ENCODE peak calls at places on chromosomes 3 and 15, in six cellular contexts. B is Karpas-422, L is cardiac muscle cell, J is IMR-90, Y is fibroblast of lung, R is A549. I is an unnamed sample. For H3K4me1, the result is how much of the 10 kb centered on the place peaks cover.

GRCh38 chr3:4139462-4140140 is 163.6 kb upstream of the SETMAR start:
- DNase-seq in B (no peak), L (no peak), J (no peak), Y (no peak), R (no peak), I (no peak)

GRCh38 chr15:68272797-68273271 is 4.7 kb upstream of the FEM1B start:
- DNase-seq in B (no peak), L (peak), J (peak), Y (peak), R (no peak), I (no peak)

GRCh38 chr3:48004694-48005093 is 11.5 kb downstream of the MAP4 start:
- DNase-seq in B (no peak), L (no peak), J (no peak), Y (no peak), R (no peak), I (no peak)

GRCh38 chr15:39205506-39206371 is 375.1 kb upstream of the THBS1 start:
- DNase-seq in B (no peak), L (no peak), J (no peak), Y (no peak), R (no peak), I (no peak)

GRCh38 chr3:44252332-44252731 is 10.6 kb downstream of the TOPAZ1 start:
- DNase-seq in B (no peak), L (peak), J (no peak), Y (no peak), R (no peak), I (no peak)

GRCh38 chr3:194485876-194486539 is 794 bp downstream of the ATP13A3 start:
- DNase-seq in B (peak), L (peak), J (peak), Y (peak), R (no peak), I (peak)

GRCh38 chr15:90674476-90674875 is 42.7 kb upstream of the BLM start:
- DNase-seq in B (no peak), L (no peak), J (peak), Y (peak), R (no peak), I (no peak)

GRCh38 chr3:69541823-69542264 is 156.0 kb upstream of the FRMD4B start:
- DNase-seq in B (no peak), L (peak), J (no peak), Y (no peak), R (no peak), I (no peak)

GRCh38 chr15:95169701-95170459 is 938.5 kb downstream of the MCTP2 start:
- DNase-seq in B (no peak), L (no peak), J (peak), Y (no peak), R (no peak), I (no peak)

GRCh38 chr3:176855901-176856486 is 341.3 kb downstream of the TBL1XR1 start:
- DNase-seq in B (no peak), L (no peak), J (no peak), Y (no peak), R (no peak), I (no peak)

GRCh38 chr15:91844928-91845327 is 8.6 kb upstream of the SLCO3A1 start:
- DNase-seq in B (no peak), L (no peak), J (no peak), Y (no peak), R (no peak), I (no peak)

GRCh38 chr15:30044377-30044776 is 38.4 kb upstream of the GOLGA8J start:
- DNase-seq in B (no peak), L (no peak), J (no peak), Y (no peak), R (no peak), I (no peak)

GRCh38 chr3:193836511-193836910 is 243.5 kb downstream of the OPA1 start:
- DNase-seq in B (no peak), L (no peak), J (no peak), Y (no peak), R (no peak), I (no peak)

GRCh38 chr15:38690737-38691332 is 126.2 kb upstream of the RASGRP1 start:
- DNase-seq in B (peak), L (peak), J (peak), Y (peak), R (no peak), I (peak)

GRCh38 chr3:126828306-126828705 is 124.3 kb downstream of the CHCHD6 start:
- DNase-seq in B (no peak), L (peak), J (no peak), Y (no peak), R (no peak), I (no peak)

DNA sequence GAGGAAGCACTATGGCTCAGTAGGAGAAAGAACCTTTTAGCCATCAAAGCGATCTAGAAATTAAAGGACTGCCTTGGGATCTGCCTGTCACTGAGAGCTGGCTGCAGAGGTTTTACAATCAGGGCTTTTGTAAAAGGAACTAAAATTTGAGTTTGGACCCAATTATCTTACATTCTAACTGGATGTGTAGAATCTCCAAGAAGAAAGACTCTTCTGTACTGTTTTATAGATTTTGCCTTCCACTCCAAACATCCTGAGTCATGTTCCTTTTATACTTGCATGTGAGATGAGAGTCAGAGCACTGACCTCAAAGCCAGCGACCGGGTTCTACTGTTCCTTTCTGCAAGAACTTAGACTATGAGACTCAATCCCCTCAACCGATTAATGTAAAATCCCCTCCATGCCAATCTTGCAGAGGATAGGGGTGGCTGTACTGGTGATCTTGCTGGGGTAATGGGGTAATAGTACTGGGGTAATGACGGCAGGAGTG is 412.2 kb upstream of the TPRG1 start:
- DNase-seq in B (no peak), L (no peak), J (no peak), Y (no peak), R (no peak), I (no peak)
- H3K4me1 ChIP-seq in B (under half), L (under half), J (under half), Y (under half), R (under half), I (under half)

GRCh38 chr3:128818186-128818787 is 61.1 kb upstream of the ACAD9 start:
- DNase-seq in B (no peak), L (no peak), J (no peak), Y (no peak), R (no peak), I (no peak)
- H3K27ac ChIP-seq in B (no peak), L (no peak), J (no peak), Y (no peak), R (no peak), I (no peak)

GRCh38 chr3:163768048-163768447 is 1310.2 kb downstream of the SI start:
- DNase-seq in B (no peak), L (no peak), J (no peak), Y (no peak), R (no peak), I (no peak)
- H3K4me1 ChIP-seq in B (under half), L (under half), J (under half), Y (under half), R (under half), I (under half)

DNA sequence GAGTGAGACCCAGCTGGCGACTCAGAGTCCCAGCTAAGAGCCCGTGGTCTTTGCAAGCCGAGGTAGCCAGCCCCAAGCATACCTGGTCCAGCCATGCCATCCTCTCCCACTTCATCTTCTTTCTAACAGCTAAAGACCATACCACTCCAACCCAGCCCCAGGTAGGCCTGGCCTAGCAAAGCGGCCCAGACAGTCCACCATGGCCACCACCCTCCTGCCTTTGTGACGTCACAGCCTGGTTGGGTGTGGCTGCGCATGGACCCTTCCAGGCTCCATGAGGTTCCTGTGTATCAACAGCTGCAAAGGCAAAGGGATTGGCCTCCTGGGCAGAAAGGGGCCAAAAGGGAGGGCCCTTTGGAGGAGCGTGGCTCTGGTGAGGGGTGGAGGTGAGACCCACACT is 4.1 kb downstream of the NTRK3 start:
- DNase-seq in B (no peak), L (no peak), J (no peak), Y (no peak), R (no peak), I (no peak)
- H3K27ac ChIP-seq in B (no peak), L (no peak), J (no peak), Y (no peak), R (no peak), I (no peak)

DNA sequence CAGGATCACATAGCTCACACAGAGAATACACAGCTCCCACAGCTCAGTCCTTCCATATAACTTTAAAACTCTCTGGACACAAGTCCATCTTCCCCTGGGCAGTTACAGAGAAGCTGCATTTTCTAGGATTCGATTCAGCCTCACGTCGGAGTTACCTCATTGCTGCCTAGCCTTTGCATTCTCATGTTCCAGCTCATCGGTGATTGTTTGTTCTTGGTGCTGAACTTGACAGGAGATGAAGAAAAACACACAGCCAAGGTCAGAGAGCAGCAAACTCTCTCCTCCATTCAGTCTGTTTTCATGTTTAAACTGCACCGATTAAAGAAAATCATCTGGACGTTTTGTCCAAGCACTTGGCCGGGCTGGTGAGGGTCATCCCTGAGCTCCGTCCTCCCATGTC is 375.5 kb upstream of the CFAP20DC start:
- DNase-seq in B (no peak), L (peak), J (peak), Y (peak), R (no peak), I (no peak)
- H3K4me1 ChIP-seq in B (under half), L (under half), J (under half), Y (under half), R (under half), I (under half)

GRCh38 chr3:147483578-147483977 is 74.4 kb downstream of the ZIC1 start:
- DNase-seq in B (no peak), L (no peak), J (no peak), Y (no peak), R (no peak), I (no peak)
- H3K27ac ChIP-seq in B (no peak), L (no peak), J (no peak), Y (no peak), R (no peak), I (no peak)

GRCh38 chr3:133575121-133575520 is 1.6 kb downstream of the CDV3 start:
- DNase-seq in B (peak), L (no peak), J (no peak), Y (no peak), R (no peak), I (no peak)
- H3K4me1 ChIP-seq in B (half or more), L (under half), J (under half), Y (under half), R (under half), I (half or more)

GRCh38 chr3:143971367-143972154 is at the start of gene DIPK2A:
- DNase-seq in B (peak), L (peak), J (peak), Y (peak), R (peak), I (peak)
- H3K27ac ChIP-seq in B (peak), L (peak), J (peak), Y (peak), R (peak), I (peak)